ENCODE peak calls at places on chromosomes 11 and 22, in seven cellular contexts. One of them, this sample, is unnamed.

GRCh38 chr22:43819691-43820670 is 7.9 kb upstream of the EFCAB6 start:
- DNase-seq in neuronal stem cell: no peak
- DNase-seq in CD8-positive, alpha-beta memory T cell: no peak
- DNase-seq in CD4-positive, alpha-beta memory T cell: no peak
- DNase-seq in tibial artery: no peak
- DNase-seq in right cardiac atrium: no peak
- DNase-seq in H9: peak; percentile 15
- DNase-seq in this sample: no peak

GRCh38 chr22:32574397-32574796 is 99.8 kb downstream of the FBXO7 start:
- DNase-seq in neuronal stem cell: no peak
- DNase-seq in CD8-positive, alpha-beta memory T cell: no peak
- DNase-seq in CD4-positive, alpha-beta memory T cell: no peak
- DNase-seq in tibial artery: no peak
- DNase-seq in right cardiac atrium: no peak
- DNase-seq in H9: no peak
- DNase-seq in this sample: no peak

GRCh38 chr11:61541568-61541967 is 33.0 kb downstream of the LRRC10B start:
- DNase-seq in neuronal stem cell: peak; percentile 26
- DNase-seq in CD8-positive, alpha-beta memory T cell: no peak
- DNase-seq in CD4-positive, alpha-beta memory T cell: no peak
- DNase-seq in tibial artery: no peak
- DNase-seq in right cardiac atrium: no peak
- DNase-seq in H9: peak; percentile 91
- DNase-seq in this sample: no peak

GRCh38 chr11:113378692-113379091 is 8.9 kb upstream of the ANKK1 start:
- DNase-seq in neuronal stem cell: no peak
- DNase-seq in CD8-positive, alpha-beta memory T cell: no peak
- DNase-seq in CD4-positive, alpha-beta memory T cell: no peak
- DNase-seq in tibial artery: no peak
- DNase-seq in right cardiac atrium: no peak
- DNase-seq in H9: no peak
- DNase-seq in this sample: no peak

GRCh38 chr22:45163074-45163416 is 680 bp upstream of the NUP50 start:
- DNase-seq in neuronal stem cell: no peak
- DNase-seq in CD8-positive, alpha-beta memory T cell: no peak
- DNase-seq in CD4-positive, alpha-beta memory T cell: no peak
- DNase-seq in tibial artery: no peak
- DNase-seq in right cardiac atrium: no peak
- DNase-seq in H9: peak; percentile 42
- DNase-seq in this sample: no peak

GRCh38 chr22:27420817-27421361 is 380.7 kb downstream of the MN1 start:
- DNase-seq in neuronal stem cell: no peak
- DNase-seq in CD8-positive, alpha-beta memory T cell: no peak
- DNase-seq in CD4-positive, alpha-beta memory T cell: no peak
- DNase-seq in tibial artery: peak; percentile 91
- DNase-seq in right cardiac atrium: peak; percentile 92
- DNase-seq in H9: no peak
- DNase-seq in this sample: no peak

GRCh38 chr11:25981998-25982397 is 349.9 kb upstream of the ANO3 start:
- DNase-seq in neuronal stem cell: peak; percentile 44
- DNase-seq in CD8-positive, alpha-beta memory T cell: no peak
- DNase-seq in CD4-positive, alpha-beta memory T cell: no peak
- DNase-seq in tibial artery: no peak
- DNase-seq in right cardiac atrium: no peak
- DNase-seq in H9: no peak
- DNase-seq in this sample: no peak

GRCh38 chr22:41946360-41947180 is at the start of gene CENPM:
- DNase-seq in neuronal stem cell: peak; percentile 93
- DNase-seq in CD8-positive, alpha-beta memory T cell: peak; percentile 87
- DNase-seq in CD4-positive, alpha-beta memory T cell: peak; percentile 88
- DNase-seq in tibial artery: peak; percentile 86
- DNase-seq in right cardiac atrium: peak; percentile 96
- DNase-seq in H9: peak; percentile 98
- DNase-seq in this sample: peak; percentile 83

GRCh38 chr11:76704171-76704948 is 33.8 kb upstream of the LRRC32 start:
- DNase-seq in neuronal stem cell: no peak
- DNase-seq in CD8-positive, alpha-beta memory T cell: no peak
- DNase-seq in CD4-positive, alpha-beta memory T cell: no peak
- DNase-seq in tibial artery: no peak
- DNase-seq in right cardiac atrium: no peak
- DNase-seq in H9: peak; percentile 75
- DNase-seq in this sample: no peak

GRCh38 chr11:112216591-112217105 is 9.6 kb upstream of the PTS start:
- DNase-seq in neuronal stem cell: no peak
- DNase-seq in CD8-positive, alpha-beta memory T cell: no peak
- DNase-seq in CD4-positive, alpha-beta memory T cell: no peak
- DNase-seq in tibial artery: no peak
- DNase-seq in right cardiac atrium: no peak
- DNase-seq in H9: no peak
- DNase-seq in this sample: no peak

GRCh38 chr22:27204280-27204679 is 546.9 kb downstream of the MIAT start:
- DNase-seq in neuronal stem cell: no peak
- DNase-seq in CD8-positive, alpha-beta memory T cell: no peak
- DNase-seq in CD4-positive, alpha-beta memory T cell: no peak
- DNase-seq in tibial artery: no peak
- DNase-seq in right cardiac atrium: no peak
- DNase-seq in H9: no peak
- DNase-seq in this sample: no peak

GRCh38 chr11:7967826-7968225 is 2.6 kb upstream of the NLRP10 start:
- DNase-seq in neuronal stem cell: no peak
- DNase-seq in CD8-positive, alpha-beta memory T cell: no peak
- DNase-seq in CD4-positive, alpha-beta memory T cell: no peak
- DNase-seq in tibial artery: no peak
- DNase-seq in right cardiac atrium: no peak
- DNase-seq in H9: no peak
- DNase-seq in this sample: no peak

GRCh38 chr11:122897606-122898210 is 15.1 kb downstream of the JHY start:
- DNase-seq in neuronal stem cell: no peak
- DNase-seq in CD8-positive, alpha-beta memory T cell: no peak
- DNase-seq in CD4-positive, alpha-beta memory T cell: no peak
- DNase-seq in tibial artery: no peak
- DNase-seq in right cardiac atrium: no peak
- DNase-seq in H9: no peak
- DNase-seq in this sample: no peak

GRCh38 chr11:9047986-9048522 is 43.3 kb downstream of the SCUBE2 start:
- DNase-seq in neuronal stem cell: no peak
- DNase-seq in CD8-positive, alpha-beta memory T cell: no peak
- DNase-seq in CD4-positive, alpha-beta memory T cell: no peak
- DNase-seq in tibial artery: no peak
- DNase-seq in right cardiac atrium: no peak
- DNase-seq in H9: no peak
- DNase-seq in this sample: no peak

GRCh38 chr11:17604913-17605230 is 57.8 kb downstream of the OTOG start:
- DNase-seq in neuronal stem cell: no peak
- DNase-seq in CD8-positive, alpha-beta memory T cell: no peak
- DNase-seq in CD4-positive, alpha-beta memory T cell: no peak
- DNase-seq in tibial artery: no peak
- DNase-seq in right cardiac atrium: no peak
- DNase-seq in H9: no peak
- DNase-seq in this sample: no peak

GRCh38 chr11:65574963-65575567 is 788 bp upstream of the EHBP1L1 start:
- DNase-seq in neuronal stem cell: no peak
- DNase-seq in CD8-positive, alpha-beta memory T cell: no peak
- DNase-seq in CD4-positive, alpha-beta memory T cell: peak; percentile 49
- DNase-seq in tibial artery: no peak
- DNase-seq in right cardiac atrium: peak; percentile 66
- DNase-seq in H9: no peak
- DNase-seq in this sample: no peak
- H3K4me1 ChIP-seq in neuronal stem cell: peaks cover 31% of the 10 kb centered on the region
- H3K4me1 ChIP-seq in CD8-positive, alpha-beta memory T cell: peaks cover 60% of the 10 kb centered on the region
- H3K4me1 ChIP-seq in CD4-positive, alpha-beta memory T cell: peaks cover 66% of the 10 kb centered on the region
- H3K4me1 ChIP-seq in tibial artery: peaks cover 78% of the 10 kb centered on the region
- H3K4me1 ChIP-seq in right cardiac atrium: peaks cover 14% of the 10 kb centered on the region
- H3K4me1 ChIP-seq in H9: no peaks in the 10 kb centered on the region
- H3K4me1 ChIP-seq in this sample: peaks cover 62% of the 10 kb centered on the region

GRCh38 chr11:87455180-87455579 is 417.4 kb downstream of the TMEM135 start:
- DNase-seq in neuronal stem cell: no peak
- DNase-seq in CD8-positive, alpha-beta memory T cell: no peak
- DNase-seq in CD4-positive, alpha-beta memory T cell: no peak
- DNase-seq in tibial artery: no peak
- DNase-seq in right cardiac atrium: no peak
- DNase-seq in H9: no peak
- DNase-seq in this sample: no peak

GRCh38 chr11:87459351-87459750 is 421.6 kb downstream of the TMEM135 start:
- DNase-seq in neuronal stem cell: no peak
- DNase-seq in CD8-positive, alpha-beta memory T cell: no peak
- DNase-seq in CD4-positive, alpha-beta memory T cell: no peak
- DNase-seq in tibial artery: no peak
- DNase-seq in right cardiac atrium: no peak
- DNase-seq in H9: no peak
- DNase-seq in this sample: no peak

GRCh38 chr11:87453531-87454089 is 415.9 kb downstream of the TMEM135 start:
- DNase-seq in neuronal stem cell: no peak
- DNase-seq in CD8-positive, alpha-beta memory T cell: no peak
- DNase-seq in CD4-positive, alpha-beta memory T cell: no peak
- DNase-seq in tibial artery: no peak
- DNase-seq in right cardiac atrium: no peak
- DNase-seq in H9: no peak
- DNase-seq in this sample: no peak

GRCh38 chr11:87454246-87454645 is 416.5 kb downstream of the TMEM135 start:
- DNase-seq in neuronal stem cell: no peak
- DNase-seq in CD8-positive, alpha-beta memory T cell: no peak
- DNase-seq in CD4-positive, alpha-beta memory T cell: no peak
- DNase-seq in tibial artery: no peak
- DNase-seq in right cardiac atrium: no peak
- DNase-seq in H9: no peak
- DNase-seq in this sample: no peak

DNA sequence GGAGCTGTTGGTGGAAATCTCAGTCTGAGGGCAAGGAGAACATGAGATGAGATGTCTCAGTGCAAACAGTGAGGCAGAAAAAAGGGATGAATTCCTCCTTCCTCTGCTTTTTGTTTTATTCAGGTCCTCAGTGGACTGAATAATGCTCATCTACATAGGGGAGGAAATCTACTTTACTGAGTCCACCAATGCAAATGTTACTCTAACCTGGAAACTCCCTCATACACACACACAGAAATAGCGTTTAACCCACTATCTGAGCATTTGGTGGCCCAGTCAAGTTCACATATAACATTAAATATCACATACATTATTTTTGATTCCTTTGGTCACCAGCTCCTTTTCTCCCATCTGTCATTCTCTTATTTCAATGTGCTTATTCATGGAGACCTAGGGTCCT is 418.8 kb downstream of the TMEM135 start:
- DNase-seq in neuronal stem cell: no peak
- DNase-seq in CD8-positive, alpha-beta memory T cell: no peak
- DNase-seq in CD4-positive, alpha-beta memory T cell: no peak
- DNase-seq in tibial artery: no peak
- DNase-seq in right cardiac atrium: no peak
- DNase-seq in H9: no peak
- DNase-seq in this sample: no peak
- H3K4me1 ChIP-seq in neuronal stem cell: no peaks in the 10 kb centered on the region
- H3K4me1 ChIP-seq in CD8-positive, alpha-beta memory T cell: no peaks in the 10 kb centered on the region
- H3K4me1 ChIP-seq in CD4-positive, alpha-beta memory T cell: no peaks in the 10 kb centered on the region
- H3K4me1 ChIP-seq in tibial artery: no peaks in the 10 kb centered on the region
- H3K4me1 ChIP-seq in right cardiac atrium: no peaks in the 10 kb centered on the region
- H3K4me1 ChIP-seq in H9: no peaks in the 10 kb centered on the region
- H3K4me1 ChIP-seq in this sample: no peaks in the 10 kb centered on the region

GRCh38 chr11:126257144-126257543 is 11.6 kb downstream of the SRPRA start:
- DNase-seq in neuronal stem cell: no peak
- DNase-seq in CD8-positive, alpha-beta memory T cell: no peak
- DNase-seq in CD4-positive, alpha-beta memory T cell: no peak
- DNase-seq in tibial artery: no peak
- DNase-seq in right cardiac atrium: no peak
- DNase-seq in H9: no peak
- DNase-seq in this sample: no peak

GRCh38 chr11:126256216-126256615 is 12.5 kb downstream of the SRPRA start:
- DNase-seq in neuronal stem cell: no peak
- DNase-seq in CD8-positive, alpha-beta memory T cell: no peak
- DNase-seq in CD4-positive, alpha-beta memory T cell: no peak
- DNase-seq in tibial artery: no peak
- DNase-seq in right cardiac atrium: no peak
- DNase-seq in H9: no peak
- DNase-seq in this sample: no peak

GRCh38 chr11:126254819-126255218 is 13.9 kb downstream of the SRPRA start:
- DNase-seq in neuronal stem cell: no peak
- DNase-seq in CD8-positive, alpha-beta memory T cell: no peak
- DNase-seq in CD4-positive, alpha-beta memory T cell: no peak
- DNase-seq in tibial artery: no peak
- DNase-seq in right cardiac atrium: no peak
- DNase-seq in H9: no peak
- DNase-seq in this sample: no peak

GRCh38 chr11:126257764-126258163 is 10.9 kb downstream of the SRPRA start:
- DNase-seq in neuronal stem cell: no peak
- DNase-seq in CD8-positive, alpha-beta memory T cell: no peak
- DNase-seq in CD4-positive, alpha-beta memory T cell: no peak
- DNase-seq in tibial artery: no peak
- DNase-seq in right cardiac atrium: no peak
- DNase-seq in H9: no peak
- DNase-seq in this sample: no peak

GRCh38 chr11:126253265-126253664 is 15.4 kb downstream of the SRPRA start:
- DNase-seq in neuronal stem cell: no peak
- DNase-seq in CD8-positive, alpha-beta memory T cell: no peak
- DNase-seq in CD4-positive, alpha-beta memory T cell: no peak
- DNase-seq in tibial artery: no peak
- DNase-seq in right cardiac atrium: no peak
- DNase-seq in H9: no peak
- DNase-seq in this sample: no peak
- H3K4me1 ChIP-seq in neuronal stem cell: no peaks in the 10 kb centered on the region
- H3K4me1 ChIP-seq in CD8-positive, alpha-beta memory T cell: no peaks in the 10 kb centered on the region
- H3K4me1 ChIP-seq in CD4-positive, alpha-beta memory T cell: no peaks in the 10 kb centered on the region
- H3K4me1 ChIP-seq in tibial artery: no peaks in the 10 kb centered on the region
- H3K4me1 ChIP-seq in right cardiac atrium: no peaks in the 10 kb centered on the region
- H3K4me1 ChIP-seq in H9: no peaks in the 10 kb centered on the region
- H3K4me1 ChIP-seq in this sample: no peaks in the 10 kb centered on the region

GRCh38 chr11:132910016-132910760 is 622.1 kb downstream of the OPCML start:
- DNase-seq in neuronal stem cell: no peak
- DNase-seq in CD8-positive, alpha-beta memory T cell: no peak
- DNase-seq in CD4-positive, alpha-beta memory T cell: no peak
- DNase-seq in tibial artery: no peak
- DNase-seq in right cardiac atrium: no peak
- DNase-seq in H9: no peak
- DNase-seq in this sample: no peak

GRCh38 chr11:132913295-132913694 is 619.0 kb downstream of the OPCML start:
- DNase-seq in neuronal stem cell: no peak
- DNase-seq in CD8-positive, alpha-beta memory T cell: no peak
- DNase-seq in CD4-positive, alpha-beta memory T cell: no peak
- DNase-seq in tibial artery: no peak
- DNase-seq in right cardiac atrium: no peak
- DNase-seq in H9: no peak
- DNase-seq in this sample: no peak

GRCh38 chr11:132914600-132914999 is 617.7 kb downstream of the OPCML start:
- DNase-seq in neuronal stem cell: no peak
- DNase-seq in CD8-positive, alpha-beta memory T cell: no peak
- DNase-seq in CD4-positive, alpha-beta memory T cell: no peak
- DNase-seq in tibial artery: no peak
- DNase-seq in right cardiac atrium: no peak
- DNase-seq in H9: no peak
- DNase-seq in this sample: no peak

GRCh38 chr11:132911186-132911585 is 621.1 kb downstream of the OPCML start:
- DNase-seq in neuronal stem cell: no peak
- DNase-seq in CD8-positive, alpha-beta memory T cell: no peak
- DNase-seq in CD4-positive, alpha-beta memory T cell: no peak
- DNase-seq in tibial artery: no peak
- DNase-seq in right cardiac atrium: no peak
- DNase-seq in H9: no peak
- DNase-seq in this sample: no peak

DNA sequence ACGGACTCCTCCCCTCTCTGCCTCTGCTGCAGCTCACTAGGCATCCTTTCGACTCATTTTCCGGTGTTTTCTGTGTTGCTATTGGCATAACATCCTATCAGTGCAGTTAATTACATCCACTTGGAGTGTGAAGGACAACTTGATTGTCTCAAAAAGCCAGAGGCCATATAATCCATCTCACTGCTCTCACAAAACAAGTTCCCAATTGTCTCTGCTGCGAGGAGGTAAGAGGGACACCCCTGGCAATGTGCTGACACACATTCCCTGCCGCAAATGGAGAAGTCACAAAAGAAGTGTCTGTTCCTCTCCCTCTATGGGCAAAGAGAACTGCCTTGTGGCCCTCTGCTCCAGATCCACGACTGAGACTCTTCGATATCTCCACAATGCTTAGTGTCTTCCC is 618.4 kb downstream of the OPCML start:
- DNase-seq in neuronal stem cell: no peak
- DNase-seq in CD8-positive, alpha-beta memory T cell: no peak
- DNase-seq in CD4-positive, alpha-beta memory T cell: no peak
- DNase-seq in tibial artery: no peak
- DNase-seq in right cardiac atrium: no peak
- DNase-seq in H9: no peak
- DNase-seq in this sample: no peak
- H3K4me1 ChIP-seq in neuronal stem cell: peaks cover 11% of the 10 kb centered on the region
- H3K4me1 ChIP-seq in CD8-positive, alpha-beta memory T cell: no peaks in the 10 kb centered on the region
- H3K4me1 ChIP-seq in CD4-positive, alpha-beta memory T cell: no peaks in the 10 kb centered on the region
- H3K4me1 ChIP-seq in tibial artery: no peaks in the 10 kb centered on the region
- H3K4me1 ChIP-seq in right cardiac atrium: peaks cover 1% of the 10 kb centered on the region
- H3K4me1 ChIP-seq in H9: no peaks in the 10 kb centered on the region
- H3K4me1 ChIP-seq in this sample: no peaks in the 10 kb centered on the region

This sample was measured in effector memory CD4-positive, alpha-beta T cell.